ENCODE peak calls at places on chromosomes 5 and 9, in four cellular contexts. L, B, F and A are unnamed samples.

GRCh38 chr9:98808411-98808815 is 943 bp downstream of the GALNT12 start:
- DNase-seq in L (no peak), B (no peak), F (peak), A (no peak)

GRCh38 chr5:96483878-96484277 is 50.8 kb upstream of the PCSK1 start:
- DNase-seq in L (peak), B (no peak), F (peak), A (no peak)

GRCh38 chr9:112049834-112050516 is 125.1 kb downstream of the SUSD1 start:
- DNase-seq in L (no peak), B (no peak), F (no peak), A (no peak)

GRCh38 chr5:73459366-73459765 is 10.8 kb upstream of the FOXD1 start:
- DNase-seq in L (no peak), B (no peak), F (no peak), A (no peak)

GRCh38 chr5:56693220-56693579 is 122.1 kb upstream of the MAP3K1 start:
- DNase-seq in L (no peak), B (peak), F (no peak), A (no peak)

GRCh38 chr5:32933692-32934091 is 222.6 kb downstream of the NPR3 start:
- DNase-seq in L (no peak), B (no peak), F (no peak), A (no peak)

GRCh38 chr5:80324912-80325311 is 5.1 kb downstream of the SPZ1 start:
- DNase-seq in L (no peak), B (no peak), F (no peak), A (no peak)

GRCh38 chr9:134171316-134172197 is 7.2 kb upstream of the RNU6ATAC start:
- DNase-seq in L (no peak), B (no peak), F (no peak), A (no peak)

GRCh38 chr5:167582263-167582662 is 709.2 kb upstream of the WWC1 start:
- DNase-seq in L (no peak), B (no peak), F (no peak), A (no peak)